ENCODE peak calls at places on chromosomes 3 and 15, in six cellular contexts. H is IMR-90, V is mesendoderm, L is neuronal stem cell, R is H1, I is mesenchymal stem cell. A is an unnamed sample.

GRCh38 chr3:57756528-57757401 is 656 bp downstream of the SLMAP start:
- DNase-seq in H (peak; percentile 74), V (peak; percentile 78), L (peak; percentile 30), R (peak; percentile 63), I (peak; percentile 71), A (peak; percentile 33)

GRCh38 chr3:10463191-10464067 is 42.0 kb downstream of the ATP2B2 start:
- DNase-seq in H (no peak), V (no peak), L (no peak), R (no peak), I (no peak), A (no peak)

GRCh38 chr15:58167095-58167591 is 29.0 kb downstream of the AQP9 start:
- DNase-seq in H (no peak), V (no peak), L (no peak), R (no peak), I (no peak), A (no peak)

GRCh38 chr15:33188654-33189257 is 5.8 kb downstream of the FMN1 start:
- DNase-seq in H (no peak), V (no peak), L (no peak), R (no peak), I (no peak), A (no peak)

GRCh38 chr3:108130705-108131104 is 39.9 kb upstream of the CD47 start:
- DNase-seq in H (peak; percentile 53), V (no peak), L (no peak), R (no peak), I (peak; percentile 81), A (no peak)

GRCh38 chr3:39284457-39284881 is 4.6 kb upstream of the CX3CR1 start:
- DNase-seq in H (no peak), V (no peak), L (no peak), R (no peak), I (no peak), A (no peak)

GRCh38 chr3:187591051-187591450 is 79.1 kb downstream of the SST start:
- DNase-seq in H (no peak), V (no peak), L (no peak), R (no peak), I (no peak), A (no peak)

GRCh38 chr3:172461530-172462138 is 13.4 kb upstream of the GHSR start:
- DNase-seq in H (peak; percentile 10), V (peak; percentile 48), L (no peak), R (no peak), I (peak; percentile 33), A (no peak)

GRCh38 chr15:82197734-82198594 is 64.6 kb downstream of the EFL1 start:
- DNase-seq in H (peak; percentile 79), V (peak; percentile 79), L (peak; percentile 60), R (peak; percentile 81), I (peak; percentile 75), A (peak; percentile 78)

GRCh38 chr3:31978553-31978952 is 2.5 kb downstream of the OSBPL10 start:
- DNase-seq in H (no peak), V (no peak), L (no peak), R (no peak), I (no peak), A (no peak)

GRCh38 chr15:78243491-78243941 is 9.2 kb upstream of the ACSBG1 start:
- DNase-seq in H (peak; percentile 32), V (peak; percentile 80), L (no peak), R (peak; percentile 72), I (no peak), A (peak; percentile 84)

GRCh38 chr15:99589801-99590200 is 24.0 kb downstream of the MEF2A start:
- DNase-seq in H (no peak), V (no peak), L (no peak), R (no peak), I (no peak), A (no peak)

GRCh38 chr3:107753494-107753893 is 230.7 kb downstream of the BBX start:
- DNase-seq in H (peak; percentile 30), V (peak; percentile 82), L (peak; percentile 30), R (no peak), I (peak; percentile 51), A (peak; percentile 69)

GRCh38 chr3:128619146-128619890 is 31.3 kb downstream of the RPN1 start:
- DNase-seq in H (peak; percentile 96), V (no peak), L (no peak), R (no peak), I (peak; percentile 95), A (no peak)

GRCh38 chr3:42262525-42262924 is 3.5 kb downstream of the CCK start:
- DNase-seq in H (peak; percentile 80), V (peak; percentile 61), L (peak; percentile 65), R (no peak), I (no peak), A (no peak)

GRCh38 chr3:100710355-100711198 is 1.3 kb downstream of the TFG start:
- DNase-seq in H (peak; percentile 77), V (peak; percentile 75), L (peak; percentile 9), R (peak; percentile 55), I (peak; percentile 92), A (peak; percentile 33)

GRCh38 chr3:171306631-171307030 is 153.6 kb downstream of the TNIK start:
- DNase-seq in H (peak; percentile 99), V (no peak), L (no peak), R (no peak), I (peak; percentile 95), A (no peak)

GRCh38 chr15:101050647-101051290 is 131.6 kb downstream of the LRRK1 start:
- DNase-seq in H (no peak), V (no peak), L (no peak), R (peak; percentile 39), I (no peak), A (peak; percentile 26)

GRCh38 chr15:74320358-74321247 is 46.8 kb downstream of the CYP11A1 start:
- DNase-seq in H (peak; percentile 23), V (peak; percentile 67), L (no peak), R (peak; percentile 84), I (peak; percentile 55), A (peak; percentile 64)

GRCh38 chr3:156469456-156469855 is 85.5 kb downstream of the SSR3 start:
- DNase-seq in H (no peak), V (no peak), L (no peak), R (no peak), I (no peak), A (no peak)

GRCh38 chr3:156474560-156475389 is 80.1 kb downstream of the SSR3 start:
- DNase-seq in H (no peak), V (peak; percentile 70), L (peak; percentile 30), R (no peak), I (peak; percentile 22), A (peak; percentile 56)

GRCh38 chr3:156471431-156471830 is 83.5 kb downstream of the SSR3 start:
- DNase-seq in H (no peak), V (no peak), L (no peak), R (no peak), I (no peak), A (no peak)

GRCh38 chr3:156473341-156473740 is 81.6 kb downstream of the SSR3 start:
- DNase-seq in H (no peak), V (no peak), L (no peak), R (no peak), I (no peak), A (no peak)

GRCh38 chr3:156472150-156472549 is 82.8 kb downstream of the SSR3 start:
- DNase-seq in H (no peak), V (no peak), L (no peak), R (no peak), I (no peak), A (no peak)
- H2BK5ac ChIP-seq in H (no peak overlapping the region), V (no peak overlapping the region), L (no peak overlapping the region), R (no peak overlapping the region), I (no peak overlapping the region), A (no peak overlapping the region)

GRCh38 chr3:14212032-14212431 is 33.4 kb downstream of the LSM3 start:
- DNase-seq in H (no peak), V (no peak), L (no peak), R (no peak), I (no peak), A (no peak)

GRCh38 chr3:14209596-14210280 is 31.1 kb downstream of the LSM3 start:
- DNase-seq in H (peak; percentile 56), V (no peak), L (no peak), R (no peak), I (peak; percentile 73), A (no peak)

GRCh38 chr3:14210281-14210670 is 31.7 kb downstream of the LSM3 start:
- DNase-seq in H (peak; percentile 33), V (no peak), L (no peak), R (no peak), I (peak; percentile 48), A (no peak)

GRCh38 chr3:14208977-14209394 is 30.4 kb downstream of the LSM3 start:
- DNase-seq in H (peak; percentile 85), V (no peak), L (no peak), R (no peak), I (peak; percentile 79), A (no peak)

DNA sequence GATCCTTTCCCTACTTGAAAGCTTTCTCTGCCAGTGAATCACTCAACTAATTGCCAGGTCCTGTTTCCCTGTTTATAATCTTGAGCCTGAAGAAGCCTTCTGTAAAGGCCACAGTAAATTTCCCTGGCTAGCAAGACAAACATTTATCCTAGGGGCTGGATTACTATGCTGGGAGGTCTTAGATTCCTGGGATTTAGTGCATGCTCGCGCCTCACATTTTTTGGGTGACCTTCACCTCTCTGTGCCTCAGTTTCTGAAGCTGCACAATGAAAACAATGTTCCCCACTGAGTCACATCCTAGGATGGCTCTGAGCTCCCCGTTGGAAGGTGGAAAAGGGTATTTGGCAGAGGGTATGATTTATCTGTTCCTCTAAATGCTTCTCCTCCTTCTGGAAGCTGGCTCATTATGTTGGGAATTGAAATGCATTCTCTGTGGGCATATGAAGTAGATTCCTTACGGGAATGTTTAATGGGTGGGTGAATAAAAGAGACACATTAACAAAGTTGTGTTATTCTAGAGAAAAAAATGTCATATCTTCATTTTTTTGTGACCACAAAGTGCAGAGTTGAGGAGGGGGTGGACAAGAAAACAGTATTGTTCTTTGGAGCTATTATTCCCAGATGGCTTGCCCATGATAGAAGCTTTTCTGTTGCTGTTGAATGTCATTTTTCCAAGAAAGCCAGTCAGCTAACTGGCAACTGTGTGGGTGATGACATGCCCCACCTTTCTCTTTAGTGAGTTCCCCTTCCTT is 32.4 kb downstream of the LSM3 start:
- DNase-seq in H (peak; percentile 87), V (no peak), L (no peak), R (no peak), I (peak; percentile 75), A (no peak)
- H2BK5ac ChIP-seq in H (peak overlapping the region; percentile 97), V (no peak overlapping the region), L (no peak overlapping the region), R (no peak overlapping the region), I (peak overlapping the region; percentile 99), A (no peak overlapping the region)

GRCh38 chr3:177823701-177824189 is 626.5 kb upstream of the TBL1XR1 start:
- DNase-seq in H (no peak), V (no peak), L (no peak), R (no peak), I (no peak), A (no peak)
- H2BK5ac ChIP-seq in H (no peak overlapping the region), V (no peak overlapping the region), L (no peak overlapping the region), R (no peak overlapping the region), I (no peak overlapping the region), A (no peak overlapping the region)

GRCh38 chr3:137420198-137420995 is 343.7 kb upstream of the SOX14 start:
- DNase-seq in H (no peak), V (no peak), L (no peak), R (no peak), I (no peak), A (no peak)
- H2BK5ac ChIP-seq in H (no peak overlapping the region), V (no peak overlapping the region), L (no peak overlapping the region), R (no peak overlapping the region), I (no peak overlapping the region), A (no peak overlapping the region)